ENCODE peak calls at places on chromosomes 16 and 17, in nine cellular contexts. O, N, Y, W, E, T, P, K and F are unnamed samples. For H3K9me3, the result is how much of the 10 kb centered on the place peaks cover.

GRCh38 chr16:17519041-17519440 is 48.3 kb upstream of the XYLT1 start:
- DNase-seq in O (no peak), N (peak), Y (no peak), W (no peak), E (no peak), T (no peak), P (no peak), K (no peak), F (peak)

GRCh38 chr16:11100239-11100750 is 155.7 kb downstream of the SOCS1 start:
- DNase-seq in O (peak), N (peak), Y (peak), W (no peak), E (peak), T (peak), P (no peak), K (peak), F (peak)

GRCh38 chr16:85484337-85485295 is 128.5 kb upstream of the GSE1 start:
- DNase-seq in O (no peak), N (no peak), Y (no peak), W (no peak), E (no peak), T (no peak), P (no peak), K (no peak), F (no peak)

GRCh38 chr17:62892870-62893338 is 73.1 kb upstream of the TANC2 start:
- DNase-seq in O (peak), N (peak), Y (peak), W (no peak), E (peak), T (peak), P (no peak), K (no peak), F (peak)

GRCh38 chr16:897701-898100 is 73.1 kb downstream of the LMF1 start:
- DNase-seq in O (no peak), N (no peak), Y (no peak), W (no peak), E (no peak), T (no peak), P (no peak), K (no peak), F (no peak)

GRCh38 chr17:79391808-79392233 is 219.0 kb downstream of the RBFOX3 start:
- DNase-seq in O (peak), N (peak), Y (peak), W (peak), E (peak), T (peak), P (peak), K (no peak), F (peak)

GRCh38 chr16:71339481-71340171 is 18.9 kb upstream of the CALB2 start:
- DNase-seq in O (no peak), N (no peak), Y (no peak), W (no peak), E (no peak), T (no peak), P (no peak), K (no peak), F (no peak)

GRCh38 chr16:85151603-85152413 is 39.5 kb upstream of the CIBAR2 start:
- DNase-seq in O (no peak), N (peak), Y (peak), W (peak), E (peak), T (peak), P (no peak), K (no peak), F (peak)

GRCh38 chr16:30700491-30700890 is 1.5 kb downstream of the SRCAP start:
- DNase-seq in O (no peak), N (peak), Y (no peak), W (peak), E (no peak), T (peak), P (no peak), K (no peak), F (no peak)

GRCh38 chr17:52036416-52036815 is 122.1 kb downstream of the CA10 start:
- DNase-seq in O (no peak), N (no peak), Y (no peak), W (no peak), E (no peak), T (no peak), P (no peak), K (no peak), F (no peak)

GRCh38 chr17:77124192-77124908 is 16.4 kb upstream of the SEC14L1 start:
- DNase-seq in O (no peak), N (peak), Y (peak), W (no peak), E (peak), T (peak), P (no peak), K (no peak), F (peak)

GRCh38 chr17:69949931-69950330 is 125.1 kb upstream of the KCNJ16 start:
- DNase-seq in O (no peak), N (no peak), Y (no peak), W (no peak), E (no peak), T (no peak), P (no peak), K (no peak), F (no peak)

GRCh38 chr17:69944406-69944805 is 130.6 kb upstream of the KCNJ16 start:
- DNase-seq in O (no peak), N (no peak), Y (no peak), W (no peak), E (no peak), T (no peak), P (no peak), K (no peak), F (no peak)

GRCh38 chr17:69945698-69946185 is 129.3 kb upstream of the KCNJ16 start:
- DNase-seq in O (no peak), N (peak), Y (no peak), W (no peak), E (no peak), T (peak), P (no peak), K (no peak), F (peak)

GRCh38 chr17:69948406-69948805 is 126.6 kb upstream of the KCNJ16 start:
- DNase-seq in O (no peak), N (no peak), Y (no peak), W (no peak), E (no peak), T (no peak), P (no peak), K (no peak), F (no peak)

DNA sequence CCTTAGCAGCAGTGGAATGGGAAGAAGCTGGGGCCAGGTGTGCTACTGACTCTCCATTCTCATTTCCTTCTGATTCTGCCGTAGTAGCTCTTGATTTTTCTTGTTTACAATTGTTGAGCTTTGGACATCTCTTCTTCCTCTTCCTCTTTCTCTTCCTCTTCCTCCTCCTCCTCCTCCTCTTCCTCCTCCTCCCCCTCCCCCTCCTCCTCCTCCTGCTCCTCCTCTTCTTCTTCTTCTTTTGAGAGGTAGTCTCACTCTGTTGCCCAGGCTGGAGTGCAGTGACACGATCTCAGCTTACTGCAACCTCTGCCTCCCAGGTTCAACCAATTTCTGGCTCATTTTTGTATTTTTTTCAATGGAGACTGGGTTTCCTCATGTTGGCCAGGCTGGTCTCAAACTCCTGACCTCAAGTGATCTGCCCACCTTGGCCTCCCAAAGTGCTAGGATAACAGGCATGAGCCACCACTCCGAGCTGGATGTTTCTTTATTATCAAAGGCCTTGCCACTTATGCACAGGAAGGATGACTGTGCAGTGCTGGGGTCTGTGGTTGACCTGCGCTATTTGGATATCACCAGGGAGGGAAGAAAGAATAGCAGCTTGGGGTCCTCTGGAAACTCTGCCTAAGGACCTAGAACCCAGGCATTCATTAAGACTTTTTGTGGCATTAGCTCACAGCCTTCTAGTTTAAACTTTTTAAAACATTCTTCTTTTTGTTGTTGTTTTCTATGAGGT is 127.8 kb upstream of the KCNJ16 start:
- DNase-seq in O (no peak), N (no peak), Y (no peak), W (no peak), E (no peak), T (peak), P (no peak), K (no peak), F (no peak)
- H3K9me3 ChIP-seq in O (under half), N (under half), Y (under half), W (under half), E (under half), T (under half), P (under half), K (under half), F (under half)

DNA sequence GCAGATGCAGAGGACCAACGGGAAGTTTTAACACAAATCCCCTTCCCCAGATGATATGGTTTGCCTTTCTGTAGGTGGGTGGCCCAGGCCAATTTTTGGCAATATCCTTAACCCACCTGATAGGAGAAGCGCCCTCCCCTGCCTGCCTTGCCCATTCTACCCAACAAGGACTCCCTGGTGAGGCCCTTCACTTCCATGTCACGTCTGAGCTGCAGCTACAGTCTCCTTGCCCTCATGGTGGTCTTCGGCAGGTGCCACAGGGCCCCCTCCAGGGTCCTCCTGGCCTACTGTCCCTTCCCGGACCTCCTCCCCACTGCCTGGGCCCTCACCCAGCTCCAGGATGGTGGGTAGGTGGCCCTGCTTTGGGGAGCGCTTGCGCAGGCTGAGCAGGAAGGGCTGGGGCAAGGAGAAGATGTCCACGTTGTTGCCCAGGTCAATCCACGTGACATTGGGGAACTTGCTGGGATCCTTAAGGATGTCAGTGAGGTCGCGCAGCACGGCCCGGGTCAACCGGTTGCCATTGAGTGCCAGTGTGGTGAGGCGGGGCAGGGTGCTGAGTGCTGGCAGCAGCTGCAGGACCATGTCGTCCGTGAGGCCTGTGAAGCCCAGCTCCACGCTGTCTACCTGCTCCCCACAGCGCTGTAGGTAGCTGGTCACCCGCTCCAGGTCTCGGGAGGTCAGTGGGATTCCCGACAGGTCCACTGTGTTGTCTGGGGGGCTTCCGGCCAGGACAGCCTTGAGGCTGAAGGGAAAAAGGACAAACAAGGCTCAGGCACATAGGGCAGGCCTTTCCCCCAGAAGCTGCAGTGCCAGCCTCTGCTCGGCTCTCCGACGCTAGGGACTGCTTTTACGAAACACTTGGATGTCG is 28.3 kb downstream of the TRPV2 start:
- DNase-seq in O (peak), N (no peak), Y (no peak), W (no peak), E (no peak), T (no peak), P (no peak), K (no peak), F (no peak)
- H3K9ac ChIP-seq in O (no peak), N (no peak), Y (no peak), W (no peak), E (no peak), T (peak), P (peak), K (peak), F (peak)

DNA sequence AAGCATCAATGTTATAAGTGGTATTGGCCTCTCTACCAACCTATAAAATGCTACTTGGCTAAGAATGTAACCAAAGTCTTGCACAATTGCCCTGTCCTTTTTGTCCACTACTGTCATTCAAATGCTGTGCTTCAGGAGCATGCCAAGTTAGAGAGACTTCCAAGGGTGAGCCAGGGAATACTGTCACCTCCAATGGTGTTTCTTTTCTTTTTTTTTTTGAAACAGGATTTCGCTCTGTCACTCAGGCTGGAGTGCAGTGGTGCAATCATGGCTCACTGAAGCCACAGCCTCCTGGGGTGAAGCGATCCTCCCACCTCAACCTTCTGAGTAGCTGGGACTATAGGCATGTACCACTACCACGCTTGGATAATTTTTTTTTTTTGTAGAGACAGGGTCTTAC is 43.7 kb upstream of the ERN1 start:
- DNase-seq in O (no peak), N (no peak), Y (no peak), W (no peak), E (no peak), T (no peak), P (no peak), K (no peak), F (no peak)
- H3K9me3 ChIP-seq in O (under half), N (under half), Y (under half), W (under half), E (under half), T (under half), P (under half), K (under half), F (under half)

DNA sequence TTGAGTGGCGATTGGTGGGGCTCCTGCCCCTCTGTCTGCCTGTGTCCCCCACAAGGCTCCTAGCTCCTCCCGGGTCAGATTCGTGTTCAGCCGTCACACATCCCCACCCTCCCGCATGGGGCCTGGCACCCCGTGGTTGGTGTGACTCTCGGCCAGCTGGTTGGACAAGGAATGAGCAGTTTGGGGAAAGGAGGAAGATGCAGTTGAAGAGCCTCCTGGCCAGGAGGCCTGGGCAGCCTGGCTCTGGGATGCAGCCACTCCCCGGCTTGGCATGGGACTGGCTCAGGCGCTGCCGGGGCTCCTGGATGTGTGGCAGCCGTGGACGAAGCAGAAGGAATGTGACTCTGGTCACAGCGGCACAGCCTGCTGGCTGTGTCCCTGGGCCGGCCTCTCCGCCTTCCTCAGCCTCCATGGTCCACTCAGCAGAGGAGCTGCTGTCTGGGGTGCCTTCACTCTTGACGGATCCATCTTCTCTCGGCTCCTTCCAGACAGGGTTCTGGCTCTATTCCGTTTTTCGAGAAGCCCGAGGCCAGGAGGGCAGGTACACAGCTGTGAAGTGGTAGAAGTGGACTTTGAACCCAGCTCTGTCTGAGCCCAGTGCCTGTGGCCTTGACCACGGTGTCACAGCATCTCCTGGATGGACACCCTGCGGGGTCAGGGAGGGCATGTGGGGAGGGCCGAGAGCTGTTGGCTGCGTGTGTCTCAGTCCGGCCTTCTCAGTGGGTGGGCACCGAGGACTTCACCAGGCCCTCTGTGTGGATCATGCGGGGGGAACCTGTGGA is 2.1 kb downstream of the TRAF7 start:
- DNase-seq in O (no peak), N (peak), Y (no peak), W (no peak), E (no peak), T (no peak), P (no peak), K (no peak), F (no peak)
- H3K9ac ChIP-seq in O (no peak), N (peak), Y (no peak), W (peak), E (no peak), T (peak), P (peak), K (peak), F (peak)

GRCh38 chr16:62391940-62392339 is 355.7 kb upstream of the CDH8 start:
- DNase-seq in O (no peak), N (no peak), Y (no peak), W (no peak), E (no peak), T (no peak), P (no peak), K (no peak), F (no peak)
- H3K9me3 ChIP-seq in O (under half), N (under half), Y (under half), W (under half), E (under half), T (under half), P (under half), K (under half), F (under half)

DNA sequence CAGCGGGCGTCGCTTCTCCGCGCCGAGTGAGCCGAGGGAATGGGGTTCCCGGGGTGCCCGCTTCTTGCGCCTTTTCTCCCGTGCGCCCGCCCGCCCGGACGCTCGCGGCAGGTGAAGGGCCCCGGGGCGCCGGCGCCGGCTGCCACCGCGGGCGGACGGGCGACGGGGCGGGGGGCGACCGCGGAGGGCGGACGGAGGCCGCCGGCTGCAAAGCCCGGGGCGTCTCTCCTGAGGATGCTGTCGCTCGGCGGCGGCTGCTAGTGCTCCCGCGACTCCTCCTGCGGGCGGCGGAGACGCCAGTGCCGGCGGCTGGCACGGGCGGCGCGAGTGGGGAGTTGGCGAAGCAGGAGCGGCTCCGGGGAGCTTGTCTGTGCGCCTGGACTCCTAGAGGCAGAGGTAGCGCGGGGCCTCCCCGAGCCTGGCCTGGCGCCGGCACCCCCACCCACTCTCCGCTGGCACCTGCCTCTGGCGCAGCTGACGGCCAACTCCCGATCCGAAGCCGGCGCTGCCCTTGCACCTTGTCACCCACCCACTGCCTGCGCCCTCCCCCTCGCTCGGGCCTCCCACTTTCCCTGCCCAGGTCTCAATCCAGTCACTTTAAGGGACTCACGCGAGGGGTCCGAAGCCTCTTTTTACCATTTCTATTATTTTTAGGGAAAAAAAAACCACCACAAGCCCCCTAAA is at the start of gene FAM20A:
- DNase-seq in O (peak), N (peak), Y (no peak), W (peak), E (no peak), T (peak), P (no peak), K (no peak), F (peak)
- H3K9ac ChIP-seq in O (no peak), N (peak), Y (no peak), W (no peak), E (no peak), T (peak), P (peak), K (no peak), F (peak)

GRCh38 chr16:3215601-3216262 is 19.2 kb downstream of the ZNF200 start:
- DNase-seq in O (no peak), N (no peak), Y (no peak), W (no peak), E (no peak), T (no peak), P (no peak), K (no peak), F (no peak)
- H3K9me3 ChIP-seq in O (under half), N (under half), Y (under half), W (under half), E (under half), T (under half), P (under half), K (under half), F (under half)

GRCh38 chr16:5982979-5983378 is 885.4 kb upstream of the EEF2KMT start:
- DNase-seq in O (no peak), N (no peak), Y (no peak), W (no peak), E (no peak), T (no peak), P (no peak), K (no peak), F (no peak)

GRCh38 chr16:5977329-5977728 is 879.7 kb upstream of the EEF2KMT start:
- DNase-seq in O (no peak), N (no peak), Y (no peak), W (no peak), E (no peak), T (no peak), P (no peak), K (no peak), F (no peak)

GRCh38 chr16:5979905-5980550 is 882.4 kb upstream of the EEF2KMT start:
- DNase-seq in O (peak), N (no peak), Y (no peak), W (no peak), E (no peak), T (no peak), P (no peak), K (no peak), F (no peak)
- H3K9ac ChIP-seq in O (no peak), N (no peak), Y (no peak), W (no peak), E (no peak), T (no peak), P (no peak), K (no peak), F (no peak)

GRCh38 chr17:26809033-26809432 is 484.9 kb upstream of the WSB1 start:
- DNase-seq in O (no peak), N (no peak), Y (peak), W (no peak), E (no peak), T (peak), P (peak), K (peak), F (no peak)

GRCh38 chr17:26807024-26807423 is 486.9 kb upstream of the WSB1 start:
- DNase-seq in O (no peak), N (no peak), Y (no peak), W (no peak), E (no peak), T (no peak), P (no peak), K (no peak), F (no peak)
- H3K9me3 ChIP-seq in O (half or more), N (under half), Y (under half), W (under half), E (under half), T (half or more), P (under half), K (under half), F (under half)